ENCODE peak calls at places on chromosomes 13 and 19, in four cellular contexts. C is thoracic aorta, U is neuronal stem cell, T is ovary. O is an unnamed sample.

GRCh38 chr19:15280048-15280725 is 47.9 kb upstream of the EPHX3 start:
- DNase-seq in T (no peak), U (no peak), C (no peak), O (no peak)

GRCh38 chr19:49019242-49019932 is 2.5 kb upstream of the LHB start:
- DNase-seq in C (no peak), T (peak), U (no peak), O (peak)

GRCh38 chr19:17522988-17523872 is 11.8 kb downstream of the PGLS start:
- DNase-seq in T (no peak), C (no peak), U (no peak), O (peak)

GRCh38 chr19:5090780-5091575 is 122.1 kb downstream of the KDM4B start:
- DNase-seq in C (no peak), U (peak), T (no peak), O (no peak)

GRCh38 chr19:10151521-10151920 is 31.8 kb upstream of the EIF3G start:
- DNase-seq in T (no peak), C (no peak), U (no peak), O (no peak)

GRCh38 chr13:45331981-45332830 is 8.8 kb downstream of the TPT1 start:
- DNase-seq in U (no peak), C (no peak), T (no peak), O (no peak)

GRCh38 chr13:44340508-44340907 is 33.1 kb upstream of the SERP2 start:
- DNase-seq in U (no peak), C (no peak), T (no peak), O (no peak)

GRCh38 chr19:15330801-15331418 is 1.4 kb downstream of the BRD4 start:
- DNase-seq in T (no peak), U (peak), C (no peak), O (no peak)

GRCh38 chr13:36313047-36313969 is 15.7 kb upstream of the CCDC169 start:
- DNase-seq in T (no peak), C (no peak), U (no peak), O (no peak)

GRCh38 chr13:73913043-73913740 is 221.0 kb downstream of the KLF12 start:
- DNase-seq in T (no peak), U (no peak), C (no peak), O (no peak)

GRCh38 chr13:94764576-94765321 is 52.4 kb upstream of the SOX21 start:
- DNase-seq in C (no peak), U (peak), T (no peak), O (no peak)

GRCh38 chr13:50589139-50589538 is 254.4 kb downstream of the DLEU7 start:
- DNase-seq in C (no peak), T (no peak), U (no peak), O (no peak)

GRCh38 chr13:113143466-113144254 is 14.8 kb upstream of the PROZ start:
- DNase-seq in C (no peak), T (no peak), U (no peak), O (peak)

GRCh38 chr19:4455742-4456565 is 1.6 kb downstream of the UBXN6 start:
- DNase-seq in C (no peak), T (peak), U (no peak), O (no peak)

GRCh38 chr13:57611956-57612355 is 19.6 kb upstream of the PCDH17 start:
- DNase-seq in C (no peak), U (no peak), T (no peak), O (no peak)

GRCh38 chr13:113162783-113163685 is 4.6 kb downstream of the PROZ start:
- DNase-seq in T (no peak), C (no peak), U (no peak), O (no peak)

GRCh38 chr13:100513987-100514670 is 74.5 kb downstream of the GGACT start:
- DNase-seq in U (no peak), C (no peak), T (no peak), O (no peak)

GRCh38 chr13:112092453-112092852 is 25.5 kb downstream of the SOX1 start:
- DNase-seq in T (no peak), U (no peak), C (no peak), O (no peak)

GRCh38 chr19:1433119-1434039 is 4.8 kb upstream of the RPS15 start:
- DNase-seq in U (no peak), C (no peak), T (no peak), O (no peak)

GRCh38 chr19:35038623-35039512 is 2.7 kb upstream of the HPN start:
- DNase-seq in U (no peak), T (peak), C (no peak), O (no peak)

GRCh38 chr13:41059896-41060722 is 1.2 kb upstream of the WBP4 start:
- DNase-seq in T (peak), U (peak), C (peak), O (peak)

GRCh38 chr19:49560358-49560900 is 19.9 kb downstream of the NOSIP start:
- DNase-seq in C (no peak), U (no peak), T (no peak), O (no peak)

GRCh38 chr13:108195146-108195545 is 20.2 kb downstream of the LIG4 start:
- DNase-seq in C (no peak), T (no peak), U (no peak), O (no peak)

GRCh38 chr19:48807590-48808308 is 3.1 kb downstream of the BCAT2 start:
- DNase-seq in T (peak), C (no peak), U (no peak), O (no peak)

GRCh38 chr19:41175825-41176734 is 16.9 kb upstream of the CYP2S1 start:
- DNase-seq in C (no peak), T (no peak), U (no peak), O (no peak)

GRCh38 chr13:75636339-75637095 is 387 bp downstream of the LMO7 start:
- DNase-seq in T (peak), C (no peak), U (peak), O (peak)

GRCh38 chr13:75635621-75636338 is at the start of gene LMO7:
- DNase-seq in C (no peak), U (peak), T (peak), O (peak)

GRCh38 chr13:75639426-75639825 is 3.3 kb downstream of the LMO7 start:
- DNase-seq in T (no peak), C (no peak), U (no peak), O (no peak)

GRCh38 chr13:75635101-75635620 is 969 bp upstream of the LMO7 start:
- DNase-seq in T (no peak), U (no peak), C (no peak), O (no peak)

DNA sequence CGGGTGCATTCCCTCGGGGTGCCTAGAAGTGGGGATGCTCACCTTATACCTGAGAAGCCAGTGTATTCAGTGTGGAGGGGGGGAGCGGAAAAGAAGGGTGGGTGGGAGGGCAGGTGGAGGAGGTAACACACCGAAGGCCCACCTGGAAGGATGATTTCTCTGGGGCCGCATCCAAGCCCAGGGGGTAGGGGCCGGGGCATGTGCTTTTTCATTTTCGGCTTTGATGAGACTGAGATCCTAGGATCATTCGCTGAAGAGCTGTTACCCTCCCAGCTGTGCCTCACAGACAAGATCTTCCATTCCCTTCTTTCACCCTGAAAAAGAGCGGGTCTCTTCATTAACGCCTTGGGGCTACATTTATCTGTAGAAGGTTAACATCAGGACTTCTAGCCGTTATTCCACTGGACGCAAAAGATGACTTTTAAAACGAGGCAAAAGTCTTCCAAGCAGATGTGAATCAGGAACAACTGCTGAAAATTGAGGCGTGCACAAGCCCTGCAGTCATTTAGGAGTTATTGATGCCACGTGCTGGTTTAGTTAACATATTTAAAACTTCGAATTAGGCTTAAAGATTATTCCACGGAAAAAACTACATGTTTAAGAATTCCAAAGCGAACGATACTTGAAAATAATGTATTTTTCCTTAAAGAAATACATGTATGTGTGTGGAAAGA is 1.1 kb downstream of the LMO7 start:
- DNase-seq in U (no peak), T (no peak), C (no peak), O (no peak)
- H3K4me3 ChIP-seq in U (peak), T (peak), C (peak), O (peak)

DNA sequence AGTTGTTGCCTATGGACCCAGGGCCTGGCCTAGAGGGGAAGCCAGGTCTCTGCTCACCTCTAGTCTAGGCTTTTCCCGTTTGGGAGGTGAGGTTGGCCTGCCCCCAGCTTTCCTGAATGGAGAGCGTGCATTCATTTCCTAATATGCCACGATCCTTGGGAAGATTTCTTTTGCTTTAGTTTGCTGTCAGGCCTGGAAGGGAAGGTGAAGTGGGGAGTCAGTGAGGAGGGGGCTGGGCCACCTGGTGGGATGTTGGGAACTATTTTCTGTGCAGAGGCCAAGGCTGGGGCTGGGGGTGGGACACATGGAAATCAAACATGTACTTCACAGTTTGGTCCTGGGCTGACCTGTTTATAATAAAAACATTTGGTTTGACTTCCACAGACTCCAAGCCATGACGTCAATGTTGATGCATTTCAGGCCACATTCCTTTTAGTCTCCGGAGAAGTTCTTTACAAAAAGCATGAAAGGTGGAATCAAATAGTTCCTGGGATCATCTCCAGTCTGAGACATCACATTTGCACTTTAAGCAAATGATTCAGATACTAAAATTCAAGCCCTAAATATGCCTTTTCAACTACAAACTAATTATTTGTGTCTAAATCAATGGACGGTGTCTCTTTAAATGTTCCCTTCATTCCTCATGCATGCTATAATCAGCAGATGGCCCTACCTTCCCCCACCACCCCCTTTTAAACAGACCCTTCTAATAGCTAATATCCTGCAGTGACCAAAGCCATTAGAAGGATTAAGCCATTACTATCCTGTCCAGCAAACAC is 41.5 kb upstream of the MEDAG start:
- DNase-seq in U (no peak), C (no peak), T (peak), O (no peak)
- H3K27ac ChIP-seq in U (peak), C (peak), T (peak), O (peak)

DNA sequence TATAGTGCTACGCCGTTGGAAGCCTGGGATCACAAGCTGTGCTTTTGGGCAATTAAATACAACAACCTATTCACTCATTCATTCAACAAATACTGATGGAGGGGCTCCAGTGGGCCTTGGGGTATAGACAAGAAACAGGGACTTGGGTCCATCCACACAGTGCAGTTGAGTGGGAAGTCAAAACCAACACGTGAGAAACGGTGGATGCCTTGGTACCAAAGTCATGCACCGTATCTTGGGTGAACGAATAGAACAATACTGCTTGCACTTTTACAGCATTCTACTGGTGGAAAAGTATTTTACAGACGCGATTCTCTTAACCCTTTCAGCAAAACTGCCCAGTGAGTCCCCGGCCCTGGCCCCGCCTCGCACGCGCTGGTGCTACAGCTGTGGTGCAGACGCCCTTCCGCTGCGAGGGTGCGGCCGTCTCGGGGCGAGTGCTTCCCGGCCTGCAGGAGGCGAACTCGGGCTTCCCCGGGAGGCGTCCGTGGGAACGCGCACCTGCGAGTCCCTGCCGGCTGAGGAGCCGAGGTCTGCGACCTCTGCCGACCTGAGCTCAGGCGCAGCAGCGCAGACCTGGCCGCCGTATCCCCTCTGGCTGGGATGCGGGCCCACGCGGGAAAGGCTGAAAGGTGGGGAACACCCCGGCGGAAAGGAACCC is 8.3 kb downstream of the TNFRSF19 start:
- DNase-seq in C (no peak), T (peak), U (no peak), O (peak)
- H3K4me3 ChIP-seq in C (peak), T (peak), U (peak), O (peak)

DNA sequence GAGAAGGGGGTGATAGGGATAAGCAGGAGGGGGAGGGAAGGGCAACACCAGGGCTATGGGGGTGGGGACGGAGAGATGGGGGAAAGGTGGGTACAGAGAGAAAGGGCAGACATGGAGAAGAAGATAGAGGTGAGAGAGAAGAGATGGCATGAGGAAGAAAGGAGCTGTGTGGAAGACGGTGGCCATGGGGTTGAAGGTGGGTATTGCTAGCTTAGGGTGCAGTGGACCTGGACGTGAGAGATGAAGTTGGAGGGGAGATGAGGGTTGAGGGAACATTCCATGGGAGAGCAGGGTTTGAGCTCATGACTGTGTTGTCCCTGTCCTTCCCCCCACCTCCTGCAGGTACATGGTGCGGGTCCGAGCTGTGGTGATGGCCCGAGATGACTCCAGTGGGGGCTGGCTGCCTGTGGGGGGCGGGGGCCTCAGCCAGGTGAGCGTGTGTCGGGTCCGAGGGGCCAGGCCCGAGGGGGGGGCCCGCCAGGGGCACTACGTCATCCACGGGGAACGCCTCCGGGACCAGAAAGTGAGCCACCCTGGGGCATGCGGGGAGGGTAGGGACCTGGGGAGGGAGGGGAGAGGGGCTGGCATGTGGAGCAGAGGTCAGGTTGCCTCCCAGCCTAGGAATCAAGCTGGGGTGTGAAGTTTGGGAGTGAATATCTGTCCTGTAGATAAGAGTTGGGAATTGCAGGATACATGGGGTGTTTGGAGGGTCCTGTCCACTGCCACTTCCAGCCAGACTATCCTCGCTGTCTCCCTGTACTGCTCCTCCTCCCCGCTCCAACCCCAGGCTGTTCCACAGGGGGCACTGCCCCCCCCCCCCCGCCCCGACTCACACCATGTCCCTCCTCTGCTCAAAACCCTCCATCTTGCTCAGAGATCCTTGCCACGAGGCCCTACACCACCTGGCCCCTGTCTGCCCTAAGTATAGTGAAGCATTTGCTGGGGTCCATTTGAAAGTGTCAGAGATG is 1.7 kb downstream of the SPRED3 start:
- DNase-seq in U (no peak), T (no peak), C (no peak), O (no peak)
- H3K27ac ChIP-seq in U (no peak), T (no peak), C (peak), O (no peak)

DNA sequence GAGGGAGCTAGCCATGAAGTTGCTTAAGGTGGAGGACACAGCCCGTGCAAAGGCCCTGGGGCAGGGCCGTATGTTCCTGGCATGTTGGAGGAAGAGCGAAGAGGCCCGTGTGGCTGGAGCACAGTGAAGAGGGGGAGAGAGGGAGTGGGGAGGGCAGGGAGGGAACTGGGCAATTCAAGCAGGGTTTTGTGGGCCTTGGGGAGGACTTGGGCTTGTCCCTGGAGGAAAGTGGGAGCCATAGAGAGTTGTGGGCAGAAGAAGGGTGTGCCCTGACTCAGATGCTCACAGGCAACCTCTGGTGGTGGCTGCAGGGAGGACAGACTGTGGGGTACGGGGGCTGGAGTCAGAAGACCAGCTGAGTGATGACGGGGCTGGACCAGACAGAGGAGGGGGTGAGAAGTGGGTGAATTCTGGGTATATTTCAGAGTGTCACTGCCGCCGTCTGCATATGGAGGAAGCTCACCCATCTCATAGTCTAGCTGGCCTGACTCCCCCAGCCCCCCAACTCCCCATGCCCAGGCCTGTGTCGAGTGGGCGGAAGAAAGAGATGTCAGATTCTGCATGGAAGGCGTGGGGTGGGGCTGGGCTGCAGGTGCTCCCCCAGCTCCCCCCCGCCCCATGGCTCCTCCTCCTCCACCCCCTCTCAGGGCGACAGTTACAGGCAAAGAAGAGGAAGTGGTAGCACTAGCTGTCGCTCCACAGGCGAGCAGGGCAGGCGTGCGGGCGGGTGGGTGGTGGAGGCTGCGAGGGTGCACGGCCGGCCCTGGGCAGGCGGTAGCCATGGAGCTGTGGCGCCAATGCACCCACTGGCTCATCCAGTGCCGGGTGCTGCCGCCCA is at the start of gene VAV1:
- DNase-seq in C (no peak), U (no peak), T (no peak), O (peak)
- H3K4me3 ChIP-seq in C (peak), U (no peak), T (peak), O (peak)

O was measured in spleen.